ENCODE peak calls at places on chromosomes 5 and 9, in four cellular contexts. K is GM12878, R is K562, P is HepG2. G is an unnamed sample.

GRCh38 chr9:122368642-122369041 is 2.2 kb upstream of the PTGS1 start:
- DNase-seq in K (no peak), R (no peak), P (no peak), G (no peak)

GRCh38 chr5:10479226-10479721 is 37.6 kb downstream of the ROPN1L start:
- DNase-seq in K (no peak), R (no peak), P (no peak), G (no peak)

GRCh38 chr5:167642779-167643517 is 648.5 kb upstream of the WWC1 start:
- DNase-seq in K (no peak), R (no peak), P (no peak), G (no peak)

GRCh38 chr9:136204838-136205706 is at the start of gene LHX3:
- DNase-seq in K (no peak), R (peak), P (no peak), G (no peak)

GRCh38 chr5:31809037-31809910 is 170.3 kb downstream of the PDZD2 start:
- DNase-seq in K (no peak), R (peak), P (peak), G (peak)

GRCh38 chr5:8061140-8061469 is 192.2 kb downstream of the MTRR start:
- DNase-seq in K (no peak), R (no peak), P (no peak), G (no peak)

GRCh38 chr5:4777435-4777834 is 362.7 kb upstream of the ADAMTS16 start:
- DNase-seq in K (no peak), R (no peak), P (no peak), G (no peak)

GRCh38 chr9:15741015-15741414 is 188.2 kb downstream of the CCDC171 start:
- DNase-seq in K (no peak), R (no peak), P (no peak), G (no peak)

GRCh38 chr5:137651022-137651421 is 84.9 kb downstream of the KLHL3 start:
- DNase-seq in K (no peak), R (no peak), P (no peak), G (no peak)

GRCh38 chr5:139650689-139651501 is 2.7 kb downstream of the CXXC5 start:
- DNase-seq in K (no peak), R (peak), P (peak), G (no peak)

GRCh38 chr9:37602817-37603216 is 10.4 kb upstream of the TOMM5 start:
- DNase-seq in K (no peak), R (no peak), P (no peak), G (no peak)

GRCh38 chr5:94941113-94941765 is 322.8 kb downstream of the SLF1 start:
- DNase-seq in K (no peak), R (no peak), P (no peak), G (no peak)

GRCh38 chr5:111743521-111743920 is 13.5 kb downstream of the NREP start:
- DNase-seq in K (no peak), R (no peak), P (no peak), G (no peak)

GRCh38 chr9:116951588-116952433 is 264.7 kb downstream of the TRIM32 start:
- DNase-seq in K (peak), R (no peak), P (no peak), G (no peak)

GRCh38 chr5:171201285-171201684 is 107.8 kb upstream of the TLX3 start:
- DNase-seq in K (no peak), R (no peak), P (no peak), G (peak)

GRCh38 chr9:81634915-81635516 is 54.3 kb downstream of the TLE1 start:
- DNase-seq in K (no peak), R (no peak), P (peak), G (no peak)

GRCh38 chr9:120944434-120945125 is 18.0 kb upstream of the TRAF1 start:
- DNase-seq in K (peak), R (no peak), P (no peak), G (no peak)

GRCh38 chr5:159104058-159104651 is 4.4 kb upstream of the EBF1 start:
- DNase-seq in K (no peak), R (peak), P (no peak), G (no peak)

GRCh38 chr9:114153761-114154596 is 1.4 kb upstream of the COL27A1 start:
- DNase-seq in K (no peak), R (no peak), P (peak), G (peak)

GRCh38 chr9:3999706-4000105 is 300.2 kb downstream of the GLIS3 start:
- DNase-seq in K (no peak), R (no peak), P (no peak), G (no peak)

GRCh38 chr5:1670342-1670741 is 129.3 kb downstream of the MRPL36 start:
- DNase-seq in K (no peak), R (no peak), P (no peak), G (no peak)

GRCh38 chr5:67182406-67182805 is 14.2 kb downstream of the CD180 start:
- DNase-seq in K (no peak), R (peak), P (no peak), G (peak)
- TF ChIP-seq FOXM1 in K (no peak), R (no peak), P (no peak), G (no peak)

GRCh38 chr9:92769276-92769675 is 4.6 kb upstream of the BICD2 start:
- DNase-seq in K (no peak), R (no peak), P (no peak), G (no peak)

GRCh38 chr9:92767078-92768054 is 2.7 kb upstream of the BICD2 start:
- DNase-seq in K (no peak), R (no peak), P (no peak), G (no peak)

GRCh38 chr9:92771309-92771708 is 6.7 kb upstream of the BICD2 start:
- DNase-seq in K (no peak), R (no peak), P (no peak), G (no peak)

GRCh38 chr9:92773810-92774209 is 9.2 kb upstream of the BICD2 start:
- DNase-seq in K (no peak), R (no peak), P (no peak), G (no peak)

DNA sequence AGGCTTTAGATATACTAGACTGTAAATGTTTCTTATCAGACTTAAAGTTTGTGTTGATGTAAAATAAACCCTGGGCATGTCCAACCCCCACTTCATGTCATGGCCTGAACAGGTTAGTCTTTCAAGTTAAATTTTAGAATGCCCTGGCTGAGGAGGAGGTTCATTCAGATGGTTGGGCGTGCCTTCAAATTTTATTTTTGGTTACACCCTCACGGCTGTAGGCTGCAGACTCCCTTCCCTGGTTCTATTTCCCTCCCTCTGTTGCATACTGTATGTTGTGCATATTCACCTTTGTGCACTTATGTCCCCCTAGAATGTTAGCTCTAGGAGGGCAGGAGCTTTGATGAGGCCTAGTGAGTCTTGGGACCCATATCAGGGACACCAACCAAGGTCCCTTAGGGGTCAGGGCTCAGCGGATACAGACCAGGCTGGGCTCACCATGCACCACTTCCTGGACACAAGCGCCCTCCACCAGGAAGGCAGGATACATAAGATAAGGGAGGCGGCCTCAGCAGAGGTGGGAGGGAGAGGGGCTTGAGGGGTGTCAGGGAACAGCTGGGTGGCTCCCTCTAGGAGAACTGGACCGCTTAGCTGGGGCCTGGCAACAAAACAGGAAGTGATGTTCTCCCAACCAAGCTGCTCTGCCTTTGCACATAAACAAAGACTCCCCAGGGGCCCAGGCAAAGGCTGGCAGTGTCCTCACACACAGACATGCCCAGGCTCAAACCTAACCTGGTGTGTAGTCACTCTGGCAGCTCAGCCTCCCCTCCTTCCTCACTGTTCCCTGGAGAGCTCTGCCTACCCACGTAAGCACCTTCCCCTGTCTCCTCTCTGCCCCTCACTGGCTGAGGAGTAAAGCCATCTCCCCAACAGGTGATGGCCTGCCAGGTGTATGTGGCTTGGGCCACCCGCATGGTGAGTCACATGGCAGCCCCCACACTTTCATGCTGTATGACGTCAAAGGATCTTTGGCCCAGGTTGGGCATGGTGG is 5.7 kb upstream of the BICD2 start:
- DNase-seq in K (no peak), R (peak), P (peak), G (no peak)
- TF ChIP-seq SP1 in K (no peak), R (no peak), P (no peak), G (no peak)

GRCh38 chr9:99109522-99109921 is 4.6 kb downstream of the TGFBR1 start:
- DNase-seq in K (no peak), R (no peak), P (no peak), G (no peak)
- TF ChIP-seq FOXM1 in K (no peak), R (no peak), P (no peak), G (no peak)

GRCh38 chr9:97554566-97555075 is 53.2 kb downstream of the TMOD1 start:
- DNase-seq in K (no peak), R (no peak), P (no peak), G (no peak)
- TF ChIP-seq SP1 in K (no peak), R (no peak), P (no peak), G (no peak)

GRCh38 chr5:24681106-24681505 is 36.3 kb upstream of the CDH10 start:
- DNase-seq in K (no peak), R (no peak), P (no peak), G (no peak)
- TF ChIP-seq FOXM1 in K (no peak), R (no peak), P (no peak), G (no peak)

GRCh38 chr9:73474002-73474600 is 322.4 kb downstream of the ANXA1 start:
- DNase-seq in K (no peak), R (no peak), P (no peak), G (no peak)
- TF ChIP-seq SP1 in K (no peak), R (no peak), P (no peak), G (no peak)

GRCh38 chr5:20446121-20446520 is 458.1 kb upstream of the CDH18 start:
- DNase-seq in K (no peak), R (no peak), P (no peak), G (no peak)
- TF ChIP-seq FOXM1 in K (no peak), R (no peak), P (no peak), G (no peak)

DNA sequence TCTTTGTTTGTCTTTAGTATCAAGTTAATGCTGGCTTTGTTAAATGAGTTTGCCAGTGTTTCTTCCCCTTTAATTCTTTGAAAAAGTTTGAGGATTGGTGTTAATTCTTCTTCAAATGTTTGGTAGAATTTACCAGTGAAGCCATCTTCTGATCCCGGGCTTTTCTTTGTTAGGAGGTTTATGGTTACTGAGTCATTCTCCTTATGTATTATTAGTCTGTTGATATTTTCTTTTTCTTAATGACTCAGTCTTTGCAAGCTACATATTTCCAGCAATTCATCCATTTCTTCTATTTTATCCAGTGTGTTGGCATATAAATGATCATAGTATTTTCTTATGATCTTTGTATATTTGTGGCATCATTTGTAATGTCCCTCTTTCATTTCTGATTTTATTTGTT is 74.5 kb upstream of the SPINK5 start:
- DNase-seq in K (no peak), R (no peak), P (no peak), G (no peak)
- TF ChIP-seq SP1 in K (no peak), R (no peak), P (no peak), G (no peak)

GRCh38 chr5:88594441-88594840 is 288.5 kb downstream of the MEF2C start:
- DNase-seq in K (no peak), R (no peak), P (no peak), G (no peak)

GRCh38 chr5:88583471-88583870 is 299.5 kb downstream of the MEF2C start:
- DNase-seq in K (no peak), R (no peak), P (no peak), G (no peak)

DNA sequence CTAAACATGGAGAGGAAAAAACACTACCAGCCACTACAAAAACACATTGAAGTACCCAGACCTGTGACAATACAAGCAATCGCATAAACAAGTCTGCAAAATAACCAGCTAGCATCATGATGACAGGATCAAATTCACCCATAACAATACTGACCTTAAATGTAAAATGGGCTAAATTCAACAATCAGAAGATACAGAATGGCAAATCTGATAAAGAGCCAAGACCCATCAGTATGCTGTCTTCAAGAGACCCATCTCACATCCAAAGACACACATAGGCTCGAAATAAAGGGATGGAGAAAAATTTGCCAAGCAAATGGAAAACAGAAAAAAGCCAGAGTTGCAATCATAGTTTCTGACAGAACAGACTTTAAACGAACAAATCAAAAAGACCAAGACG is 294.4 kb downstream of the MEF2C start:
- DNase-seq in K (no peak), R (no peak), P (no peak), G (no peak)
- TF ChIP-seq FOXM1 in K (no peak), R (no peak), P (no peak), G (no peak)